ENCODE peak calls at places on chromosome 12, in five cellular contexts. J is cardiac muscle cell, L is heart left ventricle, P is adipocyte, Z is fibroblast of lung. O is an unnamed sample.

GRCh38 chr12:123379391-123379790 is 4.5 kb upstream of the KMT5A start:
- DNase-seq in J (no peak), L (no peak), P (no peak), Z (no peak), O (no peak)

GRCh38 chr12:62629971-62630739 is 163.5 kb downstream of the MON2 start:
- DNase-seq in J (no peak), L (no peak), P (no peak), Z (no peak), O (peak; percentile 61)

GRCh38 chr12:124688356-124688992 is 121.1 kb upstream of the NCOR2 start:
- DNase-seq in J (peak; percentile 26), L (no peak), P (no peak), Z (no peak), O (no peak)

GRCh38 chr12:106301611-106302321 is 767 bp upstream of the TCP11L2 start:
- DNase-seq in J (peak; percentile 57), L (peak; percentile 57), P (peak; percentile 63), Z (peak; percentile 29), O (peak; percentile 47)

GRCh38 chr12:121096199-121096798 is 36.4 kb upstream of the P2RX7 start:
- DNase-seq in J (no peak), L (no peak), P (no peak), Z (no peak), O (no peak)

GRCh38 chr12:117986705-117987469 is 18.1 kb upstream of the KSR2 start:
- DNase-seq in J (no peak), L (no peak), P (peak; percentile 10), Z (no peak), O (peak; percentile 89)

GRCh38 chr12:74816398-74817175 is 279.0 kb downstream of the ATXN7L3B start:
- DNase-seq in J (no peak), L (no peak), P (no peak), Z (no peak), O (no peak)

GRCh38 chr12:109738878-109739665 is 25.4 kb downstream of the FAM222A start:
- DNase-seq in J (no peak), L (peak; percentile 1), P (no peak), Z (no peak), O (peak; percentile 94)

GRCh38 chr12:109972821-109973220 is 23.3 kb downstream of the GIT2 start:
- DNase-seq in J (no peak), L (no peak), P (no peak), Z (no peak), O (no peak)

GRCh38 chr12:74424778-74425177 is 112.9 kb upstream of the ATXN7L3B start:
- DNase-seq in J (no peak), L (no peak), P (no peak), Z (no peak), O (no peak)

GRCh38 chr12:116443706-116444589 is 115.2 kb upstream of the MAP1LC3B2 start:
- DNase-seq in J (no peak), L (no peak), P (no peak), Z (no peak), O (no peak)

GRCh38 chr12:59036973-59037807 is 116.9 kb upstream of the LRIG3 start:
- DNase-seq in J (peak; percentile 16), L (no peak), P (no peak), Z (no peak), O (no peak)

GRCh38 chr12:49055092-49055491 is 5.5 kb downstream of the KMT2D start:
- DNase-seq in J (no peak), L (no peak), P (no peak), Z (no peak), O (no peak)

GRCh38 chr12:110203546-110203945 is 77.5 kb upstream of the ATP2A2 start:
- DNase-seq in J (no peak), L (no peak), P (no peak), Z (no peak), O (no peak)

GRCh38 chr12:51281202-51281924 is 11.1 kb upstream of the SMAGP start:
- DNase-seq in J (peak; percentile 66), L (no peak), P (peak; percentile 77), Z (peak; percentile 70), O (peak; percentile 67)

GRCh38 chr12:94179723-94180122 is 31.3 kb downstream of the PLXNC1 start:
- DNase-seq in J (no peak), L (no peak), P (no peak), Z (no peak), O (no peak)

GRCh38 chr12:94178886-94179285 is 30.5 kb downstream of the PLXNC1 start:
- DNase-seq in J (no peak), L (no peak), P (no peak), Z (no peak), O (no peak)

GRCh38 chr12:94180558-94181296 is 32.4 kb downstream of the PLXNC1 start:
- DNase-seq in J (no peak), L (no peak), P (no peak), Z (no peak), O (no peak)

GRCh38 chr12:94175763-94176660 is 27.6 kb downstream of the PLXNC1 start:
- DNase-seq in J (peak; percentile 71), L (no peak), P (peak; percentile 29), Z (peak; percentile 48), O (no peak)

DNA sequence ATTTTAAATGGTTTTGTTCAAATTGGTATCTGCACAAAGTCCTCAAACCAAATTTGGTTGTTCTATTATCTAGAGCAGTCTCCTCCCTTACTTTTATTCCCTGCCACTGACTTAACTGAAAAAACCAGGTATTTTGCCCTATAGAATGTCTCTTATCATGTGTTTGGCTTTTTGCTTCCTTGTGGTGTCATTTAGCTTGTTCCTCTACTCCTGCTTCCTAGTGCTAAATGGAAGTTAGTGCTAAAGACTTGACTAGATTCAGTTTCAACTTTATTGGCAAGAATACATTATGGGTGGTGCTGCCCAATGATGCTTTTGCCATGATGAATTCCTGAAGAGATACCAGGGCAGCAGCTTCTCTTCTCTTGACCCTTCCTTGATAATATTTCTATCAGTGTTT is 29.7 kb downstream of the PLXNC1 start:
- DNase-seq in J (no peak), L (no peak), P (no peak), Z (no peak), O (no peak)
- H3K4me1 ChIP-seq in J (no peaks in the 10 kb centered on the region), L (no peaks in the 10 kb centered on the region), P (peaks cover 7% of the 10 kb centered on the region), Z (no peaks in the 10 kb centered on the region), O (peaks cover 12% of the 10 kb centered on the region)

GRCh38 chr12:122368361-122369073 is 54.0 kb downstream of the CLIP1 start:
- DNase-seq in J (peak; percentile 57), L (no peak), P (peak; percentile 29), Z (peak; percentile 32), O (no peak)
- H3K4me3 ChIP-seq in J (no peak overlapping the region), L (no peak overlapping the region), P (no peak overlapping the region), Z (no peak overlapping the region), O (peak overlapping the region; percentile 16)

DNA sequence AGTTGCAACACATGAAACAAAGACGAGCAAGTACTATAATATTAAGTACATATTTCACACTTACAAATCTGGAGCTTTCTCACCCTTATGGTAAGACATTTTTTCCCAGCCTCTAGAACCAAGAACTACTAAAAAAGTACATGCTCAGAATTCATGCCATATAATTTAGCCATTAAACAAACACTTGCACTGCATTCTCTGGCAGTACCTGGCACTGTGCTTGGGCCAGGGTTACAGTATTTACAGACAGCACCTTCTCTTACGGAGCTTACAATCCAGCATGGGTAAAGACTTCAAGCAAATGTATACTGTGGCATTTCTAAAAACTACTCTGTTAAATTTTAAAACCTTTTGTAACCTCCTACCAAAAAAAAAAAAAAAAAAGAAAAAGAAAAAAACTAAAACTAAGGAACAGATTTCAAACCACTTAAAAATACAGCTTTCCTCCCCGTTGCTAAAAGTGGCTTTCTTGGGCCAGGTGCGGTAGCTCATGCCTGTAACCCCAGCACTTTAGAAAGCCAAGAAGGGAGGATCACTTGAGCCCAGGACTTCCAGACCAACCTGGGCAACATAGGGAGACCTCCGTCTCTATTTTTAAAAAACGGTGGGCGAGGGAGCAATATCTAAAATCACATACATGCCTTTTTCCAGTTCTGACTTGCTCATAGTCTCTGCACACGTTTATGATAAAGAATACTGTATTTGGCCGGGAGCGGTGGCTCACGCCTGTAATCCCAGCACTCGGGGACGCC is 944 bp downstream of the GNPTAB start:
- DNase-seq in J (no peak), L (no peak), P (peak; percentile 37), Z (no peak), O (peak; percentile 73)
- H3K4me1 ChIP-seq in J (no peaks in the 10 kb centered on the region), L (peaks cover 54% of the 10 kb centered on the region), P (peaks cover 10% of the 10 kb centered on the region), Z (peaks cover 2% of the 10 kb centered on the region), O (peaks cover 13% of the 10 kb centered on the region)

GRCh38 chr12:56468216-56469006 is at the start of gene SPRYD4:
- DNase-seq in J (peak; percentile 96), L (peak; percentile 94), P (peak; percentile 97), Z (peak; percentile 92), O (peak; percentile 98)

GRCh38 chr12:56457817-56458216 is 3.4 kb upstream of the MIP start:
- DNase-seq in J (no peak), L (no peak), P (no peak), Z (no peak), O (no peak)

GRCh38 chr12:56461235-56462159 is 6.9 kb upstream of the SPRYD4 start:
- DNase-seq in J (no peak), L (no peak), P (peak; percentile 11), Z (peak; percentile 8), O (no peak)

GRCh38 chr12:56462565-56462964 is 5.8 kb upstream of the SPRYD4 start:
- DNase-seq in J (no peak), L (no peak), P (no peak), Z (no peak), O (no peak)
- H3K4me3 ChIP-seq in J (no peak overlapping the region), L (no peak overlapping the region), P (no peak overlapping the region), Z (no peak overlapping the region), O (no peak overlapping the region)

GRCh38 chr12:13069380-13069779 is 25.2 kb downstream of the FAM234B start:
- DNase-seq in J (no peak), L (no peak), P (no peak), Z (no peak), O (no peak)
- H3K4me1 ChIP-seq in J (no peaks in the 10 kb centered on the region), L (no peaks in the 10 kb centered on the region), P (peaks cover 12% of the 10 kb centered on the region), Z (peaks cover 2% of the 10 kb centered on the region), O (peaks cover 3% of the 10 kb centered on the region)

GRCh38 chr12:86228656-86229055 is 27.5 kb downstream of the MGAT4C start:
- DNase-seq in J (no peak), L (no peak), P (no peak), Z (no peak), O (no peak)
- H3K4me3 ChIP-seq in J (no peak overlapping the region), L (no peak overlapping the region), P (no peak overlapping the region), Z (no peak overlapping the region), O (no peak overlapping the region)

DNA sequence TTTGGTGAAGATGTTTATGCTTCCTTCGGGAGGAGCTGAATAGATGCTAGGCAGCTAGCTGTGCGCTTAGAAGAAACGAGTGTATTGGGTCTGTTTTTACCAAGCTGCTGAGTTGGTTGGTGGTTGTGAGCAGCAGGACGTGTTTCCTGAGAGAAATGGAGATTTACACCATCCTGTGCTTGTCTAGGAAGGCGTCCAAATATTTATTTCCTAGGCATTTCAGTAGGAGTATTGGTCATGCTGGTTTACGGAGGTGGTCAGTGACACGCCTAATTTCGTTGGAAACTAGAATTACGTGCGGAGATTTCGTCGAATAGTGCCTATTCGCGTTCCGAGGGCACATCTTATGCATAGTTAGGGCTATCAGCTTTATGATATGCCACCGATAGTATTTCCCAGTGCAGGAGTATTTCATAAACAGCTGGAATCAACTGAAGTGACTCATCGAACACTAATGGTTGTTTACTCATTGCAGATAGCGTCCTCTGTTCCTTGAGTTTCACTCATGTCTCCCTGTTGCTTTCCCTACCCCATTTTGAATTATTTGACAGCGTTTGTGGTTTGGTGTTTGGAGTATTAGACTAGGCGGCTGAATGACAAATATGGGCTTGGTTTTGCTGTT is 778 bp downstream of the TBC1D15 start:
- DNase-seq in J (peak; percentile 73), L (no peak), P (peak; percentile 82), Z (peak; percentile 86), O (no peak)
- H3K4me1 ChIP-seq in J (peaks cover 6% of the 10 kb centered on the region), L (peaks cover 50% of the 10 kb centered on the region), P (peaks cover 31% of the 10 kb centered on the region), Z (peaks cover 2% of the 10 kb centered on the region), O (peaks cover 7% of the 10 kb centered on the region)

GRCh38 chr12:55828357-55828756 is 1.0 kb downstream of the DNAJC14 start:
- DNase-seq in J (no peak), L (no peak), P (no peak), Z (no peak), O (no peak)
- H3K4me3 ChIP-seq in J (no peak overlapping the region), L (peak overlapping the region; percentile 90), P (peak overlapping the region; percentile 99), Z (peak overlapping the region; percentile 57), O (peak overlapping the region; percentile 82)